ENCODE peak calls at places on chromosomes 2 and 18, in four cellular contexts. One of them, this sample, is unnamed.

GRCh38 chr18:50619833-50620232 is 59.9 kb downstream of the MAPK4 start:
- DNase-seq in left ventricle myocardium inferior: no peak
- DNase-seq in CD4-positive, alpha-beta T cell: no peak
- DNase-seq in CD8-positive, alpha-beta T cell: no peak
- DNase-seq in this sample: no peak

GRCh38 chr2:235864746-235865535 is 303.2 kb downstream of the GBX2 start:
- DNase-seq in left ventricle myocardium inferior: no peak
- DNase-seq in CD8-positive, alpha-beta T cell: no peak
- DNase-seq in CD4-positive, alpha-beta T cell: no peak
- DNase-seq in this sample: no peak

GRCh38 chr2:216463148-216463547 is 35.5 kb upstream of the RPL37A start:
- DNase-seq in CD8-positive, alpha-beta T cell: no peak
- DNase-seq in left ventricle myocardium inferior: no peak
- DNase-seq in CD4-positive, alpha-beta T cell: no peak
- DNase-seq in this sample: no peak

GRCh38 chr18:12839526-12840196 is 44.4 kb downstream of the PTPN2 start:
- DNase-seq in CD8-positive, alpha-beta T cell: no peak
- DNase-seq in CD4-positive, alpha-beta T cell: no peak
- DNase-seq in left ventricle myocardium inferior: no peak
- DNase-seq in this sample: no peak

GRCh38 chr2:11541693-11542274 is 7.9 kb downstream of the GREB1 start:
- DNase-seq in CD8-positive, alpha-beta T cell: no peak
- DNase-seq in CD4-positive, alpha-beta T cell: no peak
- DNase-seq in left ventricle myocardium inferior: no peak
- DNase-seq in this sample: no peak

GRCh38 chr18:3458378-3458777 is 8.4 kb downstream of the TGIF1 start:
- DNase-seq in CD8-positive, alpha-beta T cell: no peak
- DNase-seq in CD4-positive, alpha-beta T cell: peak; percentile 23
- DNase-seq in left ventricle myocardium inferior: no peak
- DNase-seq in this sample: no peak

GRCh38 chr18:68800075-68800474 is 2.2 kb downstream of the CCDC102B start:
- DNase-seq in left ventricle myocardium inferior: no peak
- DNase-seq in CD8-positive, alpha-beta T cell: no peak
- DNase-seq in CD4-positive, alpha-beta T cell: no peak
- DNase-seq in this sample: no peak

GRCh38 chr2:42366411-42366810 is 5.4 kb upstream of the COX7A2L start:
- DNase-seq in CD4-positive, alpha-beta T cell: no peak
- DNase-seq in CD8-positive, alpha-beta T cell: no peak
- DNase-seq in left ventricle myocardium inferior: no peak
- DNase-seq in this sample: no peak

GRCh38 chr2:118278046-118278445 is 189.8 kb downstream of the INSIG2 start:
- DNase-seq in CD8-positive, alpha-beta T cell: no peak
- DNase-seq in CD4-positive, alpha-beta T cell: no peak
- DNase-seq in left ventricle myocardium inferior: no peak
- DNase-seq in this sample: no peak

GRCh38 chr2:102473020-102473419 is at the start of gene SLC9A4:
- DNase-seq in CD4-positive, alpha-beta T cell: peak; percentile 6
- DNase-seq in CD8-positive, alpha-beta T cell: peak; percentile 48
- DNase-seq in left ventricle myocardium inferior: no peak
- DNase-seq in this sample: peak; percentile 13

GRCh38 chr2:186485871-186486650 is at the start of gene ZC3H15:
- DNase-seq in left ventricle myocardium inferior: peak; percentile 97
- DNase-seq in CD4-positive, alpha-beta T cell: peak; percentile 94
- DNase-seq in CD8-positive, alpha-beta T cell: peak; percentile 95
- DNase-seq in this sample: peak; percentile 95

GRCh38 chr2:45871541-45871940 is 220.1 kb downstream of the PRKCE start:
- DNase-seq in left ventricle myocardium inferior: no peak
- DNase-seq in CD8-positive, alpha-beta T cell: no peak
- DNase-seq in CD4-positive, alpha-beta T cell: no peak
- DNase-seq in this sample: no peak

GRCh38 chr2:124186801-124187200 is 161.7 kb downstream of the CNTNAP5 start:
- DNase-seq in left ventricle myocardium inferior: no peak
- DNase-seq in CD8-positive, alpha-beta T cell: no peak
- DNase-seq in CD4-positive, alpha-beta T cell: no peak
- DNase-seq in this sample: no peak

GRCh38 chr18:4181882-4182568 is 273.1 kb downstream of the DLGAP1 start:
- DNase-seq in CD8-positive, alpha-beta T cell: no peak
- DNase-seq in left ventricle myocardium inferior: no peak
- DNase-seq in CD4-positive, alpha-beta T cell: no peak
- DNase-seq in this sample: no peak

GRCh38 chr2:200609027-200609614 is 23.3 kb downstream of the AOX1 start:
- DNase-seq in left ventricle myocardium inferior: no peak
- DNase-seq in CD4-positive, alpha-beta T cell: no peak
- DNase-seq in CD8-positive, alpha-beta T cell: no peak
- DNase-seq in this sample: no peak

GRCh38 chr18:21167641-21168372 is 56.2 kb upstream of the ROCK1 start:
- DNase-seq in CD8-positive, alpha-beta T cell: no peak
- DNase-seq in left ventricle myocardium inferior: no peak
- DNase-seq in CD4-positive, alpha-beta T cell: no peak
- DNase-seq in this sample: no peak

GRCh38 chr2:121527009-121527682 is 3.5 kb upstream of the RNU4ATAC start:
- DNase-seq in CD8-positive, alpha-beta T cell: no peak
- DNase-seq in CD4-positive, alpha-beta T cell: no peak
- DNase-seq in left ventricle myocardium inferior: no peak
- DNase-seq in this sample: no peak

GRCh38 chr2:60959501-60959900 is 58.0 kb upstream of the PEX13 start:
- DNase-seq in CD4-positive, alpha-beta T cell: no peak
- DNase-seq in CD8-positive, alpha-beta T cell: no peak
- DNase-seq in left ventricle myocardium inferior: no peak
- DNase-seq in this sample: no peak

GRCh38 chr2:23688486-23689130 is 238.3 kb downstream of the ATAD2B start:
- DNase-seq in CD4-positive, alpha-beta T cell: no peak
- DNase-seq in left ventricle myocardium inferior: no peak
- DNase-seq in CD8-positive, alpha-beta T cell: no peak
- DNase-seq in this sample: no peak

GRCh38 chr2:157596992-157597681 is 31.5 kb downstream of the ACVR1C start:
- DNase-seq in CD4-positive, alpha-beta T cell: peak; percentile 46
- DNase-seq in left ventricle myocardium inferior: peak; percentile 19
- DNase-seq in CD8-positive, alpha-beta T cell: peak; percentile 62
- DNase-seq in this sample: peak; percentile 19

GRCh38 chr2:45896281-45896680 is 244.8 kb downstream of the PRKCE start:
- DNase-seq in left ventricle myocardium inferior: no peak
- DNase-seq in CD4-positive, alpha-beta T cell: no peak
- DNase-seq in CD8-positive, alpha-beta T cell: no peak
- DNase-seq in this sample: no peak

GRCh38 chr2:235106874-235107639 is 155.2 kb downstream of the SH3BP4 start:
- DNase-seq in CD8-positive, alpha-beta T cell: no peak
- DNase-seq in CD4-positive, alpha-beta T cell: no peak
- DNase-seq in left ventricle myocardium inferior: peak; percentile 63
- DNase-seq in this sample: no peak

GRCh38 chr18:59954746-59955145 is 55.0 kb downstream of the PMAIP1 start:
- DNase-seq in CD8-positive, alpha-beta T cell: no peak
- DNase-seq in left ventricle myocardium inferior: no peak
- DNase-seq in CD4-positive, alpha-beta T cell: no peak
- DNase-seq in this sample: no peak

GRCh38 chr18:64287926-64288325 is 139.0 kb upstream of the LINC00305 start:
- DNase-seq in CD4-positive, alpha-beta T cell: no peak
- DNase-seq in CD8-positive, alpha-beta T cell: no peak
- DNase-seq in left ventricle myocardium inferior: no peak
- DNase-seq in this sample: no peak

GRCh38 chr2:181678033-181678586 is 2.2 kb downstream of the NEUROD1 start:
- DNase-seq in CD4-positive, alpha-beta T cell: peak; percentile 25
- DNase-seq in left ventricle myocardium inferior: peak; percentile 36
- DNase-seq in CD8-positive, alpha-beta T cell: peak; percentile 63
- DNase-seq in this sample: no peak

GRCh38 chr18:55462652-55463051 is 125.3 kb downstream of the TCF4 start:
- DNase-seq in CD4-positive, alpha-beta T cell: no peak
- DNase-seq in left ventricle myocardium inferior: no peak
- DNase-seq in CD8-positive, alpha-beta T cell: no peak
- DNase-seq in this sample: no peak

GRCh38 chr2:25851740-25852503 is 26.4 kb downstream of the ASXL2 start:
- DNase-seq in CD4-positive, alpha-beta T cell: no peak
- DNase-seq in left ventricle myocardium inferior: no peak
- DNase-seq in CD8-positive, alpha-beta T cell: peak; percentile 26
- DNase-seq in this sample: no peak

GRCh38 chr2:73931531-73932500 is 5.1 kb downstream of the DGUOK start:
- DNase-seq in CD8-positive, alpha-beta T cell: no peak
- DNase-seq in CD4-positive, alpha-beta T cell: no peak
- DNase-seq in left ventricle myocardium inferior: no peak
- DNase-seq in this sample: no peak

GRCh38 chr2:211722928-211723327 is 815.7 kb downstream of the ERBB4 start:
- DNase-seq in left ventricle myocardium inferior: no peak
- DNase-seq in CD4-positive, alpha-beta T cell: no peak
- DNase-seq in CD8-positive, alpha-beta T cell: no peak
- DNase-seq in this sample: no peak

GRCh38 chr18:27604583-27604982 is 419.5 kb upstream of the CHST9 start:
- DNase-seq in CD4-positive, alpha-beta T cell: no peak
- DNase-seq in CD8-positive, alpha-beta T cell: no peak
- DNase-seq in left ventricle myocardium inferior: no peak
- DNase-seq in this sample: no peak

GRCh38 chr2:47904903-47905453 is 1.3 kb downstream of the FBXO11 start:
- DNase-seq in CD4-positive, alpha-beta T cell: peak; percentile 1
- DNase-seq in CD8-positive, alpha-beta T cell: peak; percentile 48
- DNase-seq in left ventricle myocardium inferior: peak; percentile 30
- DNase-seq in this sample: no peak

GRCh38 chr2:207960911-207961310 is 64.4 kb downstream of the PLEKHM3 start:
- DNase-seq in CD4-positive, alpha-beta T cell: no peak
- DNase-seq in CD8-positive, alpha-beta T cell: no peak
- DNase-seq in left ventricle myocardium inferior: no peak
- DNase-seq in this sample: no peak

GRCh38 chr2:74982581-74982980 is 24.1 kb downstream of the POLE4 start:
- DNase-seq in left ventricle myocardium inferior: no peak
- DNase-seq in CD4-positive, alpha-beta T cell: no peak
- DNase-seq in CD8-positive, alpha-beta T cell: no peak
- DNase-seq in this sample: no peak

GRCh38 chr18:31223371-31223770 is 60.7 kb upstream of the DSC1 start:
- DNase-seq in CD8-positive, alpha-beta T cell: no peak
- DNase-seq in left ventricle myocardium inferior: no peak
- DNase-seq in CD4-positive, alpha-beta T cell: no peak
- DNase-seq in this sample: no peak

GRCh38 chr18:77054606-77055428 is 77.8 kb downstream of the MBP start:
- DNase-seq in CD8-positive, alpha-beta T cell: peak; percentile 77
- DNase-seq in left ventricle myocardium inferior: peak; percentile 84
- DNase-seq in CD4-positive, alpha-beta T cell: peak; percentile 73
- DNase-seq in this sample: peak; percentile 69

GRCh38 chr18:14106906-14107305 is 25.3 kb downstream of the ZNF519 start:
- DNase-seq in CD4-positive, alpha-beta T cell: no peak
- DNase-seq in CD8-positive, alpha-beta T cell: no peak
- DNase-seq in left ventricle myocardium inferior: no peak
- DNase-seq in this sample: no peak
- H3K9me3 ChIP-seq in CD4-positive, alpha-beta T cell: peaks cover 33% of the 10 kb centered on the region
- H3K9me3 ChIP-seq in CD8-positive, alpha-beta T cell: peaks cover 3% of the 10 kb centered on the region
- H3K9me3 ChIP-seq in left ventricle myocardium inferior: peaks cover 59% of the 10 kb centered on the region
- H3K9me3 ChIP-seq in this sample: peaks cover 6% of the 10 kb centered on the region

GRCh38 chr18:71807586-71807985 is 736.6 kb downstream of the CBLN2 start:
- DNase-seq in left ventricle myocardium inferior: no peak
- DNase-seq in CD8-positive, alpha-beta T cell: no peak
- DNase-seq in CD4-positive, alpha-beta T cell: no peak
- DNase-seq in this sample: no peak
- H3K9me3 ChIP-seq in left ventricle myocardium inferior: peaks cover 13% of the 10 kb centered on the region
- H3K9me3 ChIP-seq in CD8-positive, alpha-beta T cell: no peaks in the 10 kb centered on the region
- H3K9me3 ChIP-seq in CD4-positive, alpha-beta T cell: no peaks in the 10 kb centered on the region
- H3K9me3 ChIP-seq in this sample: no peaks in the 10 kb centered on the region

GRCh38 chr2:62206024-62206423 is 10.1 kb downstream of the B3GNT2 start:
- DNase-seq in CD8-positive, alpha-beta T cell: no peak
- DNase-seq in left ventricle myocardium inferior: no peak
- DNase-seq in CD4-positive, alpha-beta T cell: no peak
- DNase-seq in this sample: no peak

GRCh38 chr2:62208082-62208757 is 12.3 kb downstream of the B3GNT2 start:
- DNase-seq in left ventricle myocardium inferior: no peak
- DNase-seq in CD4-positive, alpha-beta T cell: no peak
- DNase-seq in CD8-positive, alpha-beta T cell: no peak
- DNase-seq in this sample: no peak

GRCh38 chr2:62207480-62207879 is 11.6 kb downstream of the B3GNT2 start:
- DNase-seq in CD8-positive, alpha-beta T cell: no peak
- DNase-seq in left ventricle myocardium inferior: no peak
- DNase-seq in CD4-positive, alpha-beta T cell: no peak
- DNase-seq in this sample: no peak

GRCh38 chr2:62208758-62209114 is 12.8 kb downstream of the B3GNT2 start:
- DNase-seq in CD8-positive, alpha-beta T cell: peak; percentile 58
- DNase-seq in CD4-positive, alpha-beta T cell: no peak
- DNase-seq in left ventricle myocardium inferior: no peak
- DNase-seq in this sample: no peak

DNA sequence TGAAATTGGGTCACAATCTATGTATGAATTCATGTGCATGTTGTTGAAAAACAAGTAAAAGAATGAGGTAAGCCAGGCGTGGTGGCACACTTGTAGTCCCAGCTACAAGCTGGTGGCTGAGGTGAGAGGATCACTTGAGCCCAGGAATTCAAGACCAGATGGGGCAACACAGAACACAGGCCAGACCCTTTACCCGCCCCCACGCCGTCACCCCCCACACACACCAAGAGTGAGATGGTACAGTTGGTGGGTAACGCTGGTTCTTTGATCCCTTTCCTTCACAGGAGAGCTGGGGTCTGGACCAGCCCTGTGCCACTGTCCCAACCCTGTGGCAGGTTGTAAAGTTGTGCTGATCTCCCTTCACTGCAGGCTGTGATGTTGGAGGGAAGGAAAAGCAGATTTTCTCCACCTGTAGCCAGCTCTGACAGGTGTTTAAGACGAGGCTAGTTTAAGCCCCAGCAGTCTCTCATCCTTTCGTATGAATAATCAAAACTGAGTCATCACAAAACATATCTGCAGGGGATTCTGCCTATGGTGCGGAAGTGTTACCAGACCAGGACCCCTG is 13.6 kb downstream of the B3GNT2 start:
- DNase-seq in CD4-positive, alpha-beta T cell: no peak
- DNase-seq in left ventricle myocardium inferior: no peak
- DNase-seq in CD8-positive, alpha-beta T cell: no peak
- DNase-seq in this sample: no peak
- H3K9me3 ChIP-seq in CD4-positive, alpha-beta T cell: peaks cover 11% of the 10 kb centered on the region
- H3K9me3 ChIP-seq in left ventricle myocardium inferior: peaks cover 9% of the 10 kb centered on the region
- H3K9me3 ChIP-seq in CD8-positive, alpha-beta T cell: no peaks in the 10 kb centered on the region
- H3K9me3 ChIP-seq in this sample: no peaks in the 10 kb centered on the region

GRCh38 chr2:237581326-237581725 is 9.2 kb downstream of the RAB17 start:
- DNase-seq in CD4-positive, alpha-beta T cell: no peak
- DNase-seq in CD8-positive, alpha-beta T cell: no peak
- DNase-seq in left ventricle myocardium inferior: no peak
- DNase-seq in this sample: no peak
- H3K9me3 ChIP-seq in CD4-positive, alpha-beta T cell: no peaks in the 10 kb centered on the region
- H3K9me3 ChIP-seq in CD8-positive, alpha-beta T cell: no peaks in the 10 kb centered on the region
- H3K9me3 ChIP-seq in left ventricle myocardium inferior: no peaks in the 10 kb centered on the region
- H3K9me3 ChIP-seq in this sample: no peaks in the 10 kb centered on the region

GRCh38 chr2:82124629-82125028 is 1820.1 kb upstream of the LRRTM1 start:
- DNase-seq in left ventricle myocardium inferior: no peak
- DNase-seq in CD4-positive, alpha-beta T cell: no peak
- DNase-seq in CD8-positive, alpha-beta T cell: no peak
- DNase-seq in this sample: no peak

GRCh38 chr2:82128051-82128450 is 1823.5 kb upstream of the LRRTM1 start:
- DNase-seq in left ventricle myocardium inferior: no peak
- DNase-seq in CD8-positive, alpha-beta T cell: no peak
- DNase-seq in CD4-positive, alpha-beta T cell: no peak
- DNase-seq in this sample: no peak
- H3K9me3 ChIP-seq in left ventricle myocardium inferior: peaks cover 22% of the 10 kb centered on the region
- H3K9me3 ChIP-seq in CD8-positive, alpha-beta T cell: no peaks in the 10 kb centered on the region
- H3K9me3 ChIP-seq in CD4-positive, alpha-beta T cell: peaks cover 16% of the 10 kb centered on the region
- H3K9me3 ChIP-seq in this sample: no peaks in the 10 kb centered on the region

This sample was measured in T-helper 17 cell.